ENCODE peak calls at places on chromosomes 11 and 22, in four cellular contexts. X is AG10803, P is pancreas, K is breast epithelium. N is an unnamed sample.

GRCh38 chr22:41899992-41900651 is 14.8 kb downstream of the SHISA8 start:
- DNase-seq in X (no peak), P (no peak), K (no peak), N (no peak)

GRCh38 chr11:2540521-2541320 is 95.9 kb downstream of the KCNQ1 start:
- DNase-seq in X (no peak), P (peak), K (no peak), N (no peak)

GRCh38 chr11:65470433-65470832 is 28.4 kb upstream of the MALAT1 start:
- DNase-seq in X (no peak), P (no peak), K (no peak), N (no peak)

GRCh38 chr22:42171946-42172345 is 41.3 kb upstream of the CYP2D6 start:
- DNase-seq in X (no peak), P (no peak), K (no peak), N (no peak)

GRCh38 chr11:79235696-79236095 is 205.1 kb downstream of the TENM4 start:
- DNase-seq in X (no peak), P (no peak), K (no peak), N (no peak)

GRCh38 chr11:76524919-76525318 is 80.1 kb downstream of the EMSY start:
- DNase-seq in X (peak), P (peak), K (no peak), N (peak)

GRCh38 chr11:130979386-130979972 is 63.2 kb upstream of the SNX19 start:
- DNase-seq in X (peak), P (no peak), K (no peak), N (peak)

GRCh38 chr22:17831527-17832251 is 57.4 kb upstream of the BID start:
- DNase-seq in X (peak), P (no peak), K (no peak), N (no peak)

GRCh38 chr11:118922745-118923627 is 2.7 kb downstream of the BCL9L start:
- DNase-seq in X (no peak), P (peak), K (no peak), N (no peak)

GRCh38 chr11:121476379-121477032 is 23.7 kb upstream of the SORL1-AS1 start:
- DNase-seq in X (no peak), P (no peak), K (no peak), N (no peak)

GRCh38 chr11:67453816-67454732 is 1.1 kb upstream of the CABP4 start:
- DNase-seq in X (no peak), P (no peak), K (no peak), N (no peak)

GRCh38 chr11:91624021-91624420 is 600.6 kb upstream of the FAT3 start:
- DNase-seq in X (no peak), P (no peak), K (no peak), N (no peak)

GRCh38 chr11:7020183-7020917 is at the start of the genes NLRP14 and ZNF214:
- DNase-seq in X (peak), P (peak), K (peak), N (peak)

GRCh38 chr11:105786766-105787165 is 176.9 kb downstream of the GRIA4 start:
- DNase-seq in X (no peak), P (no peak), K (no peak), N (no peak)

GRCh38 chr11:77407613-77408012 is 66.3 kb downstream of the PAK1 start:
- DNase-seq in X (peak), P (peak), K (peak), N (peak)

GRCh38 chr11:44374001-44374400 is 64.1 kb upstream of the ALX4 start:
- DNase-seq in X (no peak), P (no peak), K (no peak), N (no peak)

GRCh38 chr11:45892856-45893255 is 7.4 kb downstream of the MAPK8IP1 start:
- DNase-seq in X (no peak), P (no peak), K (no peak), N (no peak)

GRCh38 chr11:112962854-112963367 is 1.7 kb downstream of the NCAM1 start:
- DNase-seq in X (peak), P (peak), K (no peak), N (no peak)

GRCh38 chr22:24244144-24244787 is 616 bp downstream of the GGT5 start:
- DNase-seq in X (peak), P (no peak), K (peak), N (peak)

GRCh38 chr11:129268371-129268770 is 76.2 kb upstream of the ARHGAP32 start:
- DNase-seq in X (no peak), P (no peak), K (no peak), N (no peak)

GRCh38 chr11:64489831-64490441 is 101.1 kb upstream of the SLC22A12 start:
- DNase-seq in X (peak), P (peak), K (peak), N (peak)

GRCh38 chr11:20337526-20338154 is 25.9 kb upstream of the HTATIP2 start:
- DNase-seq in X (no peak), P (no peak), K (no peak), N (peak)

GRCh38 chr11:120912915-120913314 is 111.0 kb upstream of the TBCEL start:
- DNase-seq in X (no peak), P (no peak), K (no peak), N (no peak)

GRCh38 chr11:106466441-106467190 is 389.2 kb downstream of the AASDHPPT start:
- DNase-seq in X (peak), P (no peak), K (no peak), N (peak)

GRCh38 chr11:18986744-18987143 is 47.5 kb upstream of the MRGPRX1 start:
- DNase-seq in X (no peak), P (no peak), K (no peak), N (no peak)

GRCh38 chr11:78720281-78720989 is 145.8 kb upstream of the NARS2 start:
- DNase-seq in X (no peak), P (no peak), K (no peak), N (no peak)

GRCh38 chr22:23116506-23117263 is 25.1 kb downstream of the RSPH14 start:
- DNase-seq in X (no peak), P (no peak), K (no peak), N (no peak)

GRCh38 chr11:120400564-120401364 is 64.6 kb downstream of the ARHGEF12 start:
- DNase-seq in X (peak), P (peak), K (no peak), N (peak)

GRCh38 chr11:117834068-117834810 is 9.7 kb upstream of the FXYD2 start:
- DNase-seq in X (no peak), P (peak), K (no peak), N (no peak)

GRCh38 chr22:50190182-50190951 is 4.7 kb downstream of the TRABD start:
- DNase-seq in X (peak), P (peak), K (peak), N (peak)

GRCh38 chr22:17777005-17777716 is 2.9 kb upstream of the BID start:
- DNase-seq in X (no peak), P (no peak), K (no peak), N (no peak)

GRCh38 chr11:62671272-62671603 is 235 bp upstream of the UQCC3 start:
- DNase-seq in X (no peak), P (no peak), K (no peak), N (no peak)

GRCh38 chr11:44556735-44557409 is 8.6 kb upstream of the CD82 start:
- DNase-seq in X (peak), P (no peak), K (no peak), N (peak)

GRCh38 chr11:92180664-92181251 is 43.9 kb upstream of the FAT3 start:
- DNase-seq in X (peak), P (no peak), K (no peak), N (peak)

GRCh38 chr11:65780770-65781151 is at the start of gene AP5B1:
- DNase-seq in X (peak), P (peak), K (peak), N (peak)

GRCh38 chr11:1451781-1452470 is 34.7 kb downstream of the MOB2 start:
- DNase-seq in X (no peak), P (no peak), K (no peak), N (no peak)

GRCh38 chr11:1455032-1455762 is 31.4 kb downstream of the MOB2 start:
- DNase-seq in X (no peak), P (no peak), K (no peak), N (no peak)

GRCh38 chr11:1454576-1454975 is 32.0 kb downstream of the MOB2 start:
- DNase-seq in X (no peak), P (no peak), K (no peak), N (no peak)

GRCh38 chr11:1452744-1453143 is 33.8 kb downstream of the MOB2 start:
- DNase-seq in X (no peak), P (no peak), K (no peak), N (no peak)

DNA sequence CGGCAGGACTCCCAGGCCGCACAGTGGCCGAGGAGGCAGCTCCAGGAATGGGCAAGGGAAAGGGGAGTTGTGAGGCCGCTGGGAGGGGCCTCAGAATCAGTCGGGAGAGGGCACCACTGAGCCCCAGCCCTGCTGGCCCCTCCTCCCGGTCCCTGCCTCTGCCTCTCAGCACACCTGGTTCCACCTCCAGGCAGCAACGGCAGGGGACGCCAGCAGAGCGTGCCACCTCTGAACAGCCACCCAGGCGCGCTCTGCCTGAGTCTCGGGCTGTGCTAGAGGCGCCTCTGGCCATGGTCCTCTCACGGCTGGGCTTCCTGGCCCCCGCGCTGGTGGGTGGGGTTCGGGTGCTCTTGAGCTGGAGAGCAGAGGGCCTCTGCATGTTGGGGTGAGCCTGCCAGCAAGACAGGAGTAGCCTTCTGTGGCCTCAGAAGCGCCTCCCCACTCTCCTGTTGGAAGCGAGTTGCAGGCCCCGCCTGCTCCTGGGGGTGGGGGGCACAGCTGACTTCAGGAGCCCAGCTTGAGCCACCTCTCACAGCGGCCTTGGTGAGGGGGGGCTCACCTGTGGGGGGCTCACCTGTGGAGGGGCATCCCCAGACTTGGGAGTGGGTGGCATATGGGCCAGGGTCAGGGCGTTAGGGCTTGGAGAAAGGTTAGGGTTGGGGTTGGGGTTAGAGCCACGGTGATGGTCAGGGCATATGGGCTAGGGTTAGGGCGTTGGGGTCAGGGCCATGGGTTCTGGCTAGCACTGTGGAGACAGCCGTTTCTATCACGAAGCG is 32.8 kb downstream of the MOB2 start:
- DNase-seq in X (no peak), P (no peak), K (no peak), N (no peak)
- TF ChIP-seq CTCF in X (no peak), P (peak), K (no peak), N (peak)

GRCh38 chr22:45977551-45978274 is 751 bp upstream of the WNT7B start:
- DNase-seq in X (no peak), P (no peak), K (no peak), N (no peak)
- H3K4me3 ChIP-seq in X (no peak), P (no peak), K (peak), N (no peak)

GRCh38 chr11:89201138-89201537 is 23.5 kb downstream of the TYR start:
- DNase-seq in X (no peak), P (no peak), K (no peak), N (no peak)

GRCh38 chr11:89203814-89204213 is 26.1 kb downstream of the TYR start:
- DNase-seq in X (no peak), P (no peak), K (no peak), N (no peak)

GRCh38 chr11:89205378-89205777 is 27.7 kb downstream of the TYR start:
- DNase-seq in X (no peak), P (no peak), K (no peak), N (peak)
- TF ChIP-seq CTCF in X (no peak), P (no peak), K (no peak), N (no peak)

GRCh38 chr22:20977019-20977418 is 5.1 kb upstream of the LZTR1 start:
- DNase-seq in X (no peak), P (no peak), K (no peak), N (no peak)

GRCh38 chr22:20977516-20978170 is 4.5 kb upstream of the LZTR1 start:
- DNase-seq in X (no peak), P (no peak), K (no peak), N (no peak)

GRCh38 chr22:20975541-20976290 is 6.4 kb upstream of the LZTR1 start:
- DNase-seq in X (no peak), P (no peak), K (no peak), N (no peak)

GRCh38 chr22:20974336-20974955 is 7.4 kb downstream of the AIFM3 start:
- DNase-seq in X (no peak), P (no peak), K (no peak), N (no peak)

DNA sequence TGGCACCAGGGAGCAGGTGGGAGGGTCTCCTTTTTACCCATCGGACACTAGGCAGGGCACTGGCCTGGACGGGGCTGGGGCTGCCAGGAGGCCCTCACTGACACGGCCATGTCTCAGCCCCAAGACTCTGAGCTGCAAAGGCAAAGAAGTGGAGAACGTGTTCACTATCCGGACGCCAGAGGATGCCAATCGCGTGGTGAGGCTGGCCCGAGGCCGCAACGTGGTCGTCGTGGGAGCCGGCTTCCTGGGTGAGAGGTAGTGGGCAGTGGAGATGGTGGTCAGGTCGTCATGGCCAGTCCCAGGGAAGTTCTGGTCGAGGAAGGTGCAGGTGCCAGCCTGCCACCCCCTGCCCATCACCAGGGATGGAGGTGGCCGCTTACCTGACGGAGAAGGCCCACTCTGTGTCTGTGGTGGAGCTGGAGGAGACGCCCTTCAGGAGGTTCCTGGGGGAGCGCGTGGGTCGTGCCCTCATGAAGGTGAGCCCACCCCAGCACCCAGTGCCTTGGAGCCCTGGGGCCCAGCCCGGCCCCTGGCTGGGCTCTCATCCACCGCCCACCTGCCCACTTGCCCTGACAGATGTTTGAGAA is 5.7 kb upstream of the LZTR1 start:
- DNase-seq in X (no peak), P (no peak), K (no peak), N (no peak)
- H3K4me3 ChIP-seq in X (no peak), P (no peak), K (no peak), N (no peak)

GRCh38 chr22:38291201-38291777 is 18.5 kb upstream of the TMEM184B start:
- DNase-seq in X (no peak), P (no peak), K (no peak), N (no peak)
- TF ChIP-seq CTCF in X (no peak), P (no peak), K (no peak), N (no peak)

N was measured in choroid plexus epithelial cell.